ENCODE peak calls at places on chromosome 10, in five cellular contexts. N is mesenteric fat pad; T is CD4-positive, alpha-beta T cell; C is activated CD4-positive, CD25-positive, alpha-beta regulatory T cell; P is activated T-cell treated with anti-CD3 and anti-CD28 coated beads for 1 hour. F is an unnamed sample.

GRCh38 chr10:30219977-30220751 is 128.9 kb downstream of the MTPAP start:
- DNase-seq in C (no peak), T (no peak), P (no peak), N (no peak), F (peak; percentile 86)

GRCh38 chr10:103147645-103148044 is 45.4 kb downstream of the NT5C2 start:
- DNase-seq in N (no peak), P (no peak), T (no peak), C (no peak), F (no peak)

GRCh38 chr10:178208-178607 is 43.0 kb downstream of the ZMYND11 start:
- DNase-seq in N (no peak), C (no peak), T (no peak), P (no peak), F (no peak)

GRCh38 chr10:28875535-28876208 is 198.4 kb downstream of the BAMBI start:
- DNase-seq in P (no peak), T (no peak), C (no peak), N (no peak), F (no peak)

GRCh38 chr10:35043796-35044344 is 46.3 kb downstream of the CUL2 start:
- DNase-seq in T (no peak), N (no peak), C (no peak), P (no peak), F (no peak)

GRCh38 chr10:20257422-20257821 is 441.2 kb downstream of the PLXDC2 start:
- DNase-seq in P (no peak), C (no peak), T (no peak), N (no peak), F (no peak)

GRCh38 chr10:19479854-19480253 is 336.4 kb upstream of the PLXDC2 start:
- DNase-seq in P (no peak), C (no peak), T (no peak), N (no peak), F (no peak)

GRCh38 chr10:15591431-15591830 is 128.3 kb downstream of the ITGA8 start:
- DNase-seq in N (no peak), C (no peak), P (no peak), T (no peak), F (no peak)

GRCh38 chr10:110876788-110877187 is 5.1 kb downstream of the PDCD4 start:
- DNase-seq in P (no peak), C (no peak), T (no peak), N (no peak), F (no peak)

GRCh38 chr10:81871558-81871957 is 3.4 kb upstream of the NRG3 start:
- DNase-seq in N (no peak), C (no peak), T (no peak), P (no peak), F (no peak)

GRCh38 chr10:133316266-133316665 is 7.6 kb downstream of the ZNF511 start:
- DNase-seq in N (no peak), P (no peak), T (no peak), C (no peak), F (no peak)

GRCh38 chr10:106935978-106936451 is 228.5 kb downstream of the SORCS1 start:
- DNase-seq in C (no peak), P (no peak), N (no peak), T (no peak), F (no peak)

GRCh38 chr10:62779487-62780248 is 24.9 kb upstream of the ADO start:
- DNase-seq in P (peak; percentile 55), T (peak; percentile 71), N (no peak), C (peak; percentile 69), F (no peak)

GRCh38 chr10:19947203-19947602 is 131.0 kb downstream of the PLXDC2 start:
- DNase-seq in C (no peak), N (no peak), T (no peak), P (no peak), F (no peak)

GRCh38 chr10:35448687-35449662 is 112.7 kb downstream of the CCNY start:
- DNase-seq in P (no peak), C (no peak), N (no peak), T (no peak), F (no peak)

GRCh38 chr10:28930520-28931495 is 253.5 kb downstream of the BAMBI start:
- DNase-seq in N (no peak), P (no peak), C (no peak), T (no peak), F (peak; percentile 74)

GRCh38 chr10:22340362-22341189 is 4.7 kb upstream of the SPAG6 start:
- DNase-seq in C (peak; percentile 33), N (peak; percentile 91), P (no peak), T (peak; percentile 35), F (no peak)

GRCh38 chr10:75062191-75062849 is 49.1 kb upstream of the SAMD8 start:
- DNase-seq in P (no peak), N (no peak), C (no peak), T (no peak), F (no peak)

GRCh38 chr10:126277177-126277576 is 111.1 kb downstream of the ADAM12 start:
- DNase-seq in C (no peak), P (no peak), T (no peak), N (no peak), F (no peak)

GRCh38 chr10:28202941-28203352 is 99.9 kb downstream of the MPP7 start:
- DNase-seq in T (no peak), P (no peak), N (no peak), C (no peak), F (no peak)

GRCh38 chr10:4533626-4534025 is 292.4 kb upstream of the AKR1E2 start:
- DNase-seq in T (no peak), C (no peak), P (no peak), N (no peak), F (no peak)

GRCh38 chr10:69650589-69651261 is 20.7 kb downstream of the FAM241B start:
- DNase-seq in C (no peak), T (no peak), P (no peak), N (no peak), F (no peak)

GRCh38 chr10:132702601-132703304 is 83.2 kb downstream of the NKX6-2 start:
- DNase-seq in T (no peak), C (no peak), N (peak; percentile 82), P (no peak), F (no peak)

GRCh38 chr10:85643839-85644525 is 722.6 kb downstream of the GRID1 start:
- DNase-seq in C (no peak), N (no peak), P (no peak), T (no peak), F (no peak)

GRCh38 chr10:125865120-125865519 is 16.0 kb downstream of the DHX32 start:
- DNase-seq in T (no peak), P (no peak), C (no peak), N (no peak), F (no peak)

GRCh38 chr10:9825491-9826018 is 1192.1 kb upstream of the CELF2 start:
- DNase-seq in C (no peak), P (no peak), N (no peak), T (no peak), F (no peak)

GRCh38 chr10:76981251-76981650 is 656.4 kb downstream of the KCNMA1 start:
- DNase-seq in N (no peak), C (no peak), T (no peak), P (no peak), F (no peak)

GRCh38 chr10:50367732-50368131 is 116.4 kb upstream of the ASAH2 start:
- DNase-seq in C (no peak), P (no peak), N (no peak), T (no peak), F (no peak)

GRCh38 chr10:36185096-36185495 is 543.0 kb upstream of the FZD8 start:
- DNase-seq in P (no peak), T (no peak), C (no peak), N (no peak), F (no peak)

GRCh38 chr10:58969578-58969977 is 206.9 kb upstream of the PHYHIPL start:
- DNase-seq in C (no peak), T (no peak), P (no peak), N (no peak), F (no peak)

GRCh38 chr10:103554488-103555320 is 61.2 kb downstream of the NEURL1 start:
- DNase-seq in N (no peak), T (no peak), C (no peak), P (no peak), F (no peak)

GRCh38 chr10:44619975-44620374 is 235.1 kb upstream of the CXCL12 start:
- DNase-seq in N (no peak), T (no peak), C (no peak), P (no peak), F (no peak)

GRCh38 chr10:89869180-89869579 is 167.8 kb downstream of the KIF20B start:
- DNase-seq in C (no peak), N (no peak), P (no peak), T (no peak), F (no peak)

GRCh38 chr10:95421782-95422181 is 131.0 kb upstream of the PDLIM1 start:
- DNase-seq in P (no peak), T (no peak), C (no peak), N (no peak), F (no peak)

GRCh38 chr10:77789861-77790260 is 136.7 kb downstream of the DLG5 start:
- DNase-seq in P (no peak), T (no peak), N (no peak), C (no peak), F (no peak)